ENCODE peak calls at places on chromosomes 7 and 10, in seven cellular contexts. L is fibroblast of the aortic adventitia, R is cardiac muscle cell, Z is heart left ventricle, C is NB4, U is fibroblast of pulmonary artery, X is astrocyte. O is an unnamed sample.

GRCh38 chr10:104267721-104268690 is 978 bp upstream of the GSTO2 start:
- DNase-seq in L (peak; percentile 13), R (no peak), Z (no peak), C (peak; percentile 46), U (no peak), X (no peak), O (peak; percentile 20)

GRCh38 chr7:73717991-73718405 is 1.5 kb downstream of the STX1A start:
- DNase-seq in L (peak; percentile 67), R (no peak), Z (no peak), C (peak; percentile 98), U (peak; percentile 84), X (peak; percentile 90), O (peak; percentile 68)

GRCh38 chr10:99551158-99551557 is 18.4 kb downstream of the NKX2-3 start:
- DNase-seq in L (no peak), R (peak; percentile 63), Z (no peak), C (peak; percentile 28), U (peak; percentile 24), X (peak; percentile 24), O (peak; percentile 67)

GRCh38 chr7:122416316-122416925 is 111.9 kb upstream of the FEZF1 start:
- DNase-seq in L (peak; percentile 28), R (no peak), Z (no peak), C (no peak), U (peak; percentile 13), X (peak; percentile 39), O (no peak)

GRCh38 chr10:5776150-5776880 is 36.9 kb downstream of the GDI2 start:
- DNase-seq in L (peak; percentile 66), R (peak; percentile 62), Z (no peak), C (no peak), U (no peak), X (peak; percentile 47), O (no peak)

GRCh38 chr7:111711426-111712065 is 149.3 kb upstream of the IMMP2L start:
- DNase-seq in L (no peak), R (no peak), Z (no peak), C (no peak), U (no peak), X (no peak), O (peak; percentile 25)

GRCh38 chr7:751826-752225 is 24.7 kb upstream of the PRKAR1B start:
- DNase-seq in L (no peak), R (no peak), Z (no peak), C (peak; percentile 58), U (no peak), X (no peak), O (no peak)

GRCh38 chr7:8668627-8669500 is 235.5 kb downstream of the NXPH1 start:
- DNase-seq in L (no peak), R (no peak), Z (no peak), C (no peak), U (no peak), X (no peak), O (no peak)

GRCh38 chr7:128742206-128742605 is 3.0 kb downstream of the CALU start:
- DNase-seq in L (peak; percentile 95), R (no peak), Z (no peak), C (no peak), U (peak; percentile 76), X (peak; percentile 60), O (peak; percentile 88)

GRCh38 chr7:7426686-7427085 is 109.0 kb downstream of the COL28A1 start:
- DNase-seq in L (no peak), R (no peak), Z (no peak), C (no peak), U (no peak), X (no peak), O (peak; percentile 30)

GRCh38 chr10:30493609-30494530 is 59.9 kb downstream of the MAP3K8 start:
- DNase-seq in L (peak; percentile 48), R (no peak), Z (peak; percentile 32), C (peak; percentile 88), U (peak; percentile 44), X (peak; percentile 42), O (peak; percentile 87)

GRCh38 chr10:23981520-23982309 is 227.2 kb upstream of the KIAA1217 start:
- DNase-seq in L (no peak), R (no peak), Z (no peak), C (no peak), U (no peak), X (no peak), O (no peak)
- TF ChIP-seq CTCF in L (no peak), R (no peak), Z (no peak), C (no peak), U (no peak), X (no peak), O (no peak)

DNA sequence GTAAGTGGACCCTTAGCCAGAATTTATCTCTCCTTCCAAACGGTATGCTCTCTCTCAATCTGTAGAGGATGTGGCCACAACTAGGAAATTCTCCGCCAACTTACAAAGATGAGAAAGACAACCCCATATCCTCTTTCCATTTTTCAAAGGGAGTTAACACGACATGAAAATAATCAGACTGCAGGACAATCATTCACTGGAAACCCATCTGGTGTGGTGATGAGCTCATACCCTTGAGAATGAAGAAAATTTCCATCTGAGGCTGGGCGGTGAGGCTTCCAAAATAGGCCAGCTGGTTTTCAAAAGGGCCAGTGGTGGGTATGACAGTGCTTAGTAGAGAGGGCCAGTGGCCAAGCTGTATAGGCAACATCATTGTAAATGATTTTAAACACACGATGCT is 369.6 kb downstream of the FRMD4A start:
- DNase-seq in L (peak; percentile 96), R (no peak), Z (no peak), C (no peak), U (peak; percentile 93), X (peak; percentile 99), O (peak; percentile 75)
- H3K4me3 ChIP-seq in L (no peak overlapping the region), R (no peak overlapping the region), Z (no peak overlapping the region), C (no peak overlapping the region), U (no peak overlapping the region), X (no peak overlapping the region), O (no peak overlapping the region)

GRCh38 chr10:85433248-85433647 is 933.3 kb downstream of the GRID1 start:
- DNase-seq in L (no peak), R (no peak), Z (no peak), C (no peak), U (no peak), X (no peak), O (no peak)

GRCh38 chr10:85429126-85429525 is 937.5 kb downstream of the GRID1 start:
- DNase-seq in L (no peak), R (no peak), Z (no peak), C (no peak), U (no peak), X (no peak), O (no peak)

GRCh38 chr10:85430991-85431390 is 935.6 kb downstream of the GRID1 start:
- DNase-seq in L (no peak), R (no peak), Z (no peak), C (no peak), U (no peak), X (no peak), O (no peak)
- TF ChIP-seq CTCF in L (no peak), R (no peak), Z (no peak), C (no peak), U (no peak), X (no peak), O (no peak)

DNA sequence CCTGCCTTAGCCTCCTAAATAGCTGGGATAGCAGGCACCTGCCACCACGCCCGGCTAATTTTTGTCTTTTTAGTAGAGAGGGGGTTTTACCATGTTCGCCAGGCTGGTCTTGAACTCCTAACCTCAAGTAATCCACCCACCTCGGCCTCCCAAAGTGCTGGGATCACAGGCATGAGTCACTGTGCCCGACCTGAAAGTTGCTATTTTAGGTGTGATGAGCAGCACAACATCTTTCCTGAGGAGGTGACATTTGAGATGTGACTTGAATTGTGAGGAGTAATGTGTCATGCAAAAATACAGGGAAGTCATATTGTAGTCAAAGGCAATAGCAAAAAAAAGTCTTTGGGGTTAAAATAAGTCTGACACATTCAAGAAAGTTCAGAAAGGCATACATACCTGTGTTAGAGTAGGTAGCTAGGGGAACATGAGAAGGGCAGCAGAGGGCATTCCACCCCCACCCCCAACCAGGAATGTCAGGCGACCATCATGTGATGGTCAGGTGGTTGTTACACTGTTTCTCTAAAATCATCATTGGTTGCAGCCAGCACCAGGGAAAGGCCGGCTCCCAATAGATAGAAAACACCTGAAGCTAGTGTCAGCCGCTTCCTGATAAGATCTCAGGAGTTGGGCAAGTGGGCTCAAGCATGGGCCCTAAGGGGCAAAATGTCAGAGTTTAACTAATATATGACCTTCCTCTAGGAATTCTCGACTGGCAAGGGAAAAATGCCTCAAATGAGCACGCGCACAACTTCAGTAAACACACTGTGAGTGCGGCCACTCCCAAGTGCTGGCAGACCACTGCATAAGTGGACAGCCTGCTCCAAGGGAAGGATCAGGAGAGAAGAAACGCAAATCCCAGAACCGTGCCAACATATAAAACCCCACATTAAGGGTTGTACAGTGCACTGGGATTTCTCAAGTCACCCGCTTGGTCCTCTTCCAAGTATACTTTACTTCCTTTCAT is at the start of gene TACC2:
- DNase-seq in L (no peak), R (no peak), Z (no peak), C (no peak), U (no peak), X (no peak), O (no peak)
- H3K4me3 ChIP-seq in L (no peak within 1 kb of the TSS), R (no peak within 1 kb of the TSS), Z (no peak within 1 kb of the TSS), C (no peak within 1 kb of the TSS), U (no peak within 1 kb of the TSS), X (no peak within 1 kb of the TSS), O (no peak within 1 kb of the TSS)

GRCh38 chr7:127619681-127620405 is 1.9 kb upstream of the PAX4 start:
- DNase-seq in L (no peak), R (no peak), Z (no peak), C (no peak), U (no peak), X (no peak), O (peak; percentile 23)
- TF ChIP-seq CTCF in L (no peak), R (no peak), Z (no peak), C (no peak), U (no peak), X (no peak), O (no peak)

DNA sequence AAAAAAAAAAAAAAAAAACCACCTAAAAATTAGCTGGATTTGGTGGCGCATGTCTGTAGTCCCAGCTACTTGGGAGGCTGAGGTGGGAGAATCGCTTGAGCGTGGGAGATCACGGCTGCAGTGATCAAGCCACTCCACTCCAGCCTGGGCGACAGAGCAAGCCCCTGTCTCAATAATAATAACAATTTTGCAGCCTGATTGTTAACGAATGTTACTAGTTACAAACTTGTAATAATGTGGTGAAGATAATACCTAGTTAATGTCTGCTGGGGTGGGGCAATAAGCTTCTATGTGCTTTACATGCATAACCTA is 1.2 kb upstream of the ATAD1 start:
- DNase-seq in L (no peak), R (no peak), Z (no peak), C (no peak), U (no peak), X (no peak), O (no peak)
- H3K4me3 ChIP-seq in L (no peak overlapping the region), R (no peak overlapping the region), Z (peak overlapping the region; percentile 83), C (no peak overlapping the region), U (no peak overlapping the region), X (no peak overlapping the region), O (no peak overlapping the region)

GRCh38 chr7:116337013-116337412 is 126.7 kb downstream of the TES start:
- DNase-seq in L (no peak), R (no peak), Z (no peak), C (no peak), U (no peak), X (no peak), O (no peak)
- TF ChIP-seq CTCF in L (no peak), R (no peak), Z (no peak), C (no peak), U (no peak), X (no peak), O (no peak)